ENCODE peak calls at places on chromosome 3, in four cellular contexts. C, E, K and N are unnamed samples. For H3K27me3 and H3K9me1, the result is how much of the 10 kb centered on the place peaks cover.

GRCh38 chr3:182618981-182619591 is 174.2 kb upstream of the ATP11B start:
- DNase-seq in C (peak), E (no peak), K (no peak), N (no peak)

GRCh38 chr3:149223461-149223820 is 1.8 kb upstream of the CP start:
- DNase-seq in C (no peak), E (no peak), K (no peak), N (no peak)

GRCh38 chr3:56980798-56981390 is 79.6 kb upstream of the SPATA12 start:
- DNase-seq in C (peak), E (peak), K (no peak), N (peak)

GRCh38 chr3:150038830-150039229 is 68.1 kb upstream of the PFN2 start:
- DNase-seq in C (no peak), E (no peak), K (peak), N (no peak)

GRCh38 chr3:133209871-133210550 is 171.8 kb downstream of the TMEM108 start:
- DNase-seq in C (peak), E (no peak), K (no peak), N (no peak)

GRCh38 chr3:101091489-101091888 is 98.3 kb upstream of the ABI3BP start:
- DNase-seq in C (peak), E (no peak), K (peak), N (peak)

GRCh38 chr3:131454501-131454900 is 48.3 kb downstream of the MRPL3 start:
- DNase-seq in C (peak), E (no peak), K (no peak), N (no peak)

GRCh38 chr3:171743327-171744054 is 66.8 kb downstream of the PLD1 start:
- DNase-seq in C (no peak), E (no peak), K (no peak), N (no peak)

GRCh38 chr3:15654891-15655290 is 53.3 kb downstream of the BTD start:
- DNase-seq in C (no peak), E (no peak), K (no peak), N (no peak)

GRCh38 chr3:23992051-23992628 is 47.1 kb downstream of the NR1D2 start:
- DNase-seq in C (peak), E (peak), K (no peak), N (no peak)

GRCh38 chr3:192884831-192885356 is 32.8 kb downstream of the MB21D2 start:
- DNase-seq in C (peak), E (peak), K (no peak), N (no peak)

GRCh38 chr3:80367149-80367548 is 599.4 kb upstream of the ROBO1 start:
- DNase-seq in C (no peak), E (no peak), K (no peak), N (no peak)

GRCh38 chr3:50340404-50341329 is at the start of gene RASSF1:
- DNase-seq in C (no peak), E (no peak), K (peak), N (no peak)

GRCh38 chr3:127568604-127569003 is 21.9 kb downstream of the TPRA1 start:
- DNase-seq in C (no peak), E (no peak), K (no peak), N (no peak)

GRCh38 chr3:184746131-184747120 is 34.6 kb upstream of the MAGEF1 start:
- DNase-seq in C (no peak), E (no peak), K (no peak), N (no peak)

GRCh38 chr3:64399205-64399800 is 174.0 kb upstream of the PRICKLE2 start:
- DNase-seq in C (peak), E (peak), K (peak), N (peak)

GRCh38 chr3:56823421-56823926 is 21.7 kb upstream of the ARHGEF3 start:
- DNase-seq in C (no peak), E (no peak), K (no peak), N (no peak)

GRCh38 chr3:131444180-131444579 is 58.6 kb downstream of the MRPL3 start:
- DNase-seq in C (no peak), E (no peak), K (no peak), N (no peak)

GRCh38 chr3:20622304-20622703 is 436.3 kb upstream of the SGO1 start:
- DNase-seq in C (peak), E (no peak), K (no peak), N (no peak)

GRCh38 chr3:51942603-51943450 is 664 bp downstream of the PARP3 start:
- DNase-seq in C (peak), E (peak), K (peak), N (no peak)

GRCh38 chr3:104206925-104207324 is 1159.8 kb upstream of the ALCAM start:
- DNase-seq in C (no peak), E (no peak), K (no peak), N (no peak)

GRCh38 chr3:188133219-188133618 is 20.7 kb upstream of the LPP start:
- DNase-seq in C (peak), E (no peak), K (no peak), N (no peak)

GRCh38 chr3:176987901-176988300 is 209.4 kb downstream of the TBL1XR1 start:
- DNase-seq in C (peak), E (no peak), K (no peak), N (no peak)

GRCh38 chr3:128794788-128795649 is 69.0 kb downstream of the RAB7A start:
- DNase-seq in C (peak), E (peak), K (peak), N (no peak)

GRCh38 chr3:160735801-160736200 is 20.2 kb upstream of the PPM1L start:
- DNase-seq in C (no peak), E (no peak), K (no peak), N (no peak)

GRCh38 chr3:55488398-55489055 is 1.4 kb upstream of the WNT5A start:
- DNase-seq in C (peak), E (peak), K (peak), N (no peak)
- H3K27me3 ChIP-seq in C (under half), E (half or more), K (under half), N (under half)

GRCh38 chr3:117285721-117286120 is 576.1 kb downstream of the TUSC7 start:
- DNase-seq in C (no peak), E (no peak), K (no peak), N (no peak)
- H3K9me1 ChIP-seq in C (under half), E (under half), K (under half), N (under half)

GRCh38 chr3:10508619-10509260 is 3.4 kb upstream of the ATP2B2 start:
- DNase-seq in C (no peak), E (no peak), K (no peak), N (no peak)
- H3K27me3 ChIP-seq in C (half or more), E (under half), K (half or more), N (under half)

DNA sequence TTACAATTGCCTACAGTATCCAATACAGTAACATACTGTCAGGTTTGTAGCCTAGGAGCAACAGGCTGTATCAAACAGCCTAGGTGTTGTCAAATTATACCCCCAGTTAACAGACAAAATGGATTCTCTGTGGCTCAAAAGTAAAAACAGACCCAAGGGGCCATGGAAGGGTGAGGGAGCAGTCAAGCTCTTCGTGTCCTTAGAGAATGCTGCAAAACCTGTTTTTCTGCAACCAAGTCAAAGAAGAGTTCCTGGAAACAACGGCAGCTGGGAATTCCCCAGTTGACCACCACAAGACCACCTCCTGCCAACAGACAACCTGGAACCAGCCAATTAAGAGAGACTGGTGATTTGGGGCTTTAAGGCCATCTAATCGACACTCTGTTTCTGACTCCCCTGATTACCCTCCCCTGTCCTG is 11.1 kb upstream of the THUMPD3 start:
- DNase-seq in C (no peak), E (no peak), K (no peak), N (no peak)
- H3K9me1 ChIP-seq in C (under half), E (under half), K (under half), N (under half)

GRCh38 chr3:186365202-186365974 is 3.4 kb upstream of the DGKG start:
- DNase-seq in C (peak), E (no peak), K (no peak), N (no peak)
- H3K27me3 ChIP-seq in C (half or more), E (under half), K (half or more), N (half or more)

GRCh38 chr3:72991522-72991921 is 5.1 kb upstream of the PPP4R2 start:
- DNase-seq in C (no peak), E (no peak), K (peak), N (no peak)
- H3K9me1 ChIP-seq in C (under half), E (under half), K (under half), N (under half)

GRCh38 chr3:10992017-10992945 is at the start of gene SLC6A1:
- DNase-seq in C (no peak), E (no peak), K (no peak), N (no peak)
- H3K27me3 ChIP-seq in C (half or more), E (under half), K (under half), N (half or more)

GRCh38 chr3:156148345-156148945 is 28.1 kb downstream of the KCNAB1 start:
- DNase-seq in C (no peak), E (no peak), K (no peak), N (no peak)

GRCh38 chr3:156140196-156140595 is 19.8 kb downstream of the KCNAB1 start:
- DNase-seq in C (no peak), E (no peak), K (no peak), N (no peak)

GRCh38 chr3:156143136-156143535 is 22.8 kb downstream of the KCNAB1 start:
- DNase-seq in C (no peak), E (no peak), K (no peak), N (no peak)

GRCh38 chr3:156142649-156143048 is 22.3 kb downstream of the KCNAB1 start:
- DNase-seq in C (no peak), E (peak), K (no peak), N (no peak)
- H3K9me1 ChIP-seq in C (under half), E (under half), K (under half), N (under half)